ENCODE peak calls at places on chromosomes 11 and 22, in six cellular contexts. One of them, this sample, is unnamed.

GRCh38 chr11:132211479-132211878 is 841.1 kb downstream of the NTM start:
- DNase-seq in osteoblast: no peak
- DNase-seq in SK-N-SH: no peak
- DNase-seq in kidney: no peak
- DNase-seq in progenitor cell of endocrine pancreas: no peak
- DNase-seq in body of pancreas: no peak
- DNase-seq in this sample: no peak

GRCh38 chr22:19064354-19065054 is 57.7 kb downstream of the DGCR2 start:
- DNase-seq in body of pancreas: no peak
- DNase-seq in progenitor cell of endocrine pancreas: no peak
- DNase-seq in osteoblast: peak; percentile 45
- DNase-seq in kidney: no peak
- DNase-seq in SK-N-SH: no peak
- DNase-seq in this sample: no peak

GRCh38 chr11:125110996-125111340 is 458 bp downstream of the TMEM218 start:
- DNase-seq in progenitor cell of endocrine pancreas: no peak
- DNase-seq in SK-N-SH: peak; percentile 46
- DNase-seq in kidney: no peak
- DNase-seq in osteoblast: no peak
- DNase-seq in body of pancreas: peak; percentile 8
- DNase-seq in this sample: no peak

GRCh38 chr22:44658371-44658953 is 43.5 kb upstream of the PRR5 start:
- DNase-seq in kidney: peak; percentile 74
- DNase-seq in osteoblast: peak; percentile 84
- DNase-seq in progenitor cell of endocrine pancreas: no peak
- DNase-seq in body of pancreas: no peak
- DNase-seq in SK-N-SH: peak; percentile 28
- DNase-seq in this sample: no peak

GRCh38 chr11:45332486-45332934 is 46.4 kb upstream of the SYT13 start:
- DNase-seq in osteoblast: peak; percentile 81
- DNase-seq in SK-N-SH: peak; percentile 81
- DNase-seq in body of pancreas: peak; percentile 51
- DNase-seq in progenitor cell of endocrine pancreas: no peak
- DNase-seq in kidney: no peak
- DNase-seq in this sample: peak; percentile 46

GRCh38 chr11:110891411-110891810 is 179.2 kb upstream of the ARHGAP20 start:
- DNase-seq in body of pancreas: no peak
- DNase-seq in SK-N-SH: no peak
- DNase-seq in progenitor cell of endocrine pancreas: no peak
- DNase-seq in kidney: no peak
- DNase-seq in osteoblast: peak; percentile 58
- DNase-seq in this sample: no peak

GRCh38 chr11:104570088-104570701 is 328.1 kb downstream of the CASP12 start:
- DNase-seq in kidney: no peak
- DNase-seq in SK-N-SH: no peak
- DNase-seq in body of pancreas: no peak
- DNase-seq in progenitor cell of endocrine pancreas: no peak
- DNase-seq in osteoblast: no peak
- DNase-seq in this sample: no peak

GRCh38 chr11:35372565-35373283 is 46.6 kb downstream of the SLC1A2 start:
- DNase-seq in body of pancreas: no peak
- DNase-seq in osteoblast: no peak
- DNase-seq in SK-N-SH: no peak
- DNase-seq in kidney: no peak
- DNase-seq in progenitor cell of endocrine pancreas: no peak
- DNase-seq in this sample: no peak

GRCh38 chr22:23713696-23714595 is 23.1 kb downstream of the RGL4 start:
- DNase-seq in SK-N-SH: no peak
- DNase-seq in kidney: peak; percentile 40
- DNase-seq in body of pancreas: no peak
- DNase-seq in osteoblast: no peak
- DNase-seq in progenitor cell of endocrine pancreas: no peak
- DNase-seq in this sample: no peak

GRCh38 chr11:45919806-45920530 is 2.3 kb upstream of the PEX16 start:
- DNase-seq in progenitor cell of endocrine pancreas: no peak
- DNase-seq in body of pancreas: no peak
- DNase-seq in kidney: peak; percentile 30
- DNase-seq in osteoblast: peak; percentile 69
- DNase-seq in SK-N-SH: peak; percentile 1
- DNase-seq in this sample: no peak

GRCh38 chr22:38347181-38347943 is 30.1 kb upstream of the CSNK1E start:
- DNase-seq in progenitor cell of endocrine pancreas: no peak
- DNase-seq in kidney: peak; percentile 54
- DNase-seq in SK-N-SH: no peak
- DNase-seq in osteoblast: peak; percentile 39
- DNase-seq in body of pancreas: no peak
- DNase-seq in this sample: no peak

GRCh38 chr22:31850135-31850534 is 94.2 kb upstream of the YWHAH start:
- DNase-seq in body of pancreas: no peak
- DNase-seq in progenitor cell of endocrine pancreas: no peak
- DNase-seq in osteoblast: no peak
- DNase-seq in kidney: no peak
- DNase-seq in SK-N-SH: no peak
- DNase-seq in this sample: no peak

GRCh38 chr22:41517172-41518047 is 26.9 kb downstream of the POLR3H start:
- DNase-seq in osteoblast: peak; percentile 95
- DNase-seq in progenitor cell of endocrine pancreas: peak; percentile 70
- DNase-seq in body of pancreas: peak; percentile 84
- DNase-seq in SK-N-SH: peak; percentile 75
- DNase-seq in kidney: peak; percentile 78
- DNase-seq in this sample: peak; percentile 87

GRCh38 chr11:75831915-75832502 is 17.0 kb downstream of the UVRAG start:
- DNase-seq in osteoblast: no peak
- DNase-seq in body of pancreas: no peak
- DNase-seq in kidney: no peak
- DNase-seq in progenitor cell of endocrine pancreas: no peak
- DNase-seq in SK-N-SH: no peak
- DNase-seq in this sample: no peak

GRCh38 chr11:126138636-126139540 is 72.6 kb downstream of the RPUSD4 start:
- DNase-seq in kidney: no peak
- DNase-seq in body of pancreas: no peak
- DNase-seq in osteoblast: no peak
- DNase-seq in progenitor cell of endocrine pancreas: no peak
- DNase-seq in SK-N-SH: no peak
- DNase-seq in this sample: no peak

GRCh38 chr11:6566704-6567370 is 36.6 kb downstream of the RRP8 start:
- DNase-seq in body of pancreas: no peak
- DNase-seq in kidney: no peak
- DNase-seq in osteoblast: peak; percentile 52
- DNase-seq in progenitor cell of endocrine pancreas: no peak
- DNase-seq in SK-N-SH: no peak
- DNase-seq in this sample: no peak

GRCh38 chr11:6567371-6567745 is 36.1 kb downstream of the RRP8 start:
- DNase-seq in kidney: no peak
- DNase-seq in progenitor cell of endocrine pancreas: no peak
- DNase-seq in osteoblast: no peak
- DNase-seq in SK-N-SH: no peak
- DNase-seq in body of pancreas: no peak
- DNase-seq in this sample: no peak

GRCh38 chr11:6565988-6566703 is 37.3 kb downstream of the RRP8 start:
- DNase-seq in osteoblast: peak; percentile 73
- DNase-seq in SK-N-SH: no peak
- DNase-seq in kidney: no peak
- DNase-seq in body of pancreas: no peak
- DNase-seq in progenitor cell of endocrine pancreas: no peak
- DNase-seq in this sample: no peak

GRCh38 chr11:6569706-6570105 is 33.7 kb downstream of the RRP8 start:
- DNase-seq in body of pancreas: no peak
- DNase-seq in SK-N-SH: no peak
- DNase-seq in progenitor cell of endocrine pancreas: no peak
- DNase-seq in osteoblast: no peak
- DNase-seq in kidney: no peak
- DNase-seq in this sample: no peak

GRCh38 chr11:6568191-6568918 is 35.1 kb downstream of the RRP8 start:
- DNase-seq in progenitor cell of endocrine pancreas: no peak
- DNase-seq in kidney: peak; percentile 53
- DNase-seq in body of pancreas: peak; percentile 92
- DNase-seq in osteoblast: peak; percentile 93
- DNase-seq in SK-N-SH: no peak
- DNase-seq in this sample: peak; percentile 1
- TF ChIP-seq CTCF in progenitor cell of endocrine pancreas: no peak
- TF ChIP-seq CTCF in kidney: no peak
- TF ChIP-seq CTCF in body of pancreas: no peak
- TF ChIP-seq CTCF in osteoblast: no peak
- TF ChIP-seq CTCF in SK-N-SH: peak; percentile 25
- TF ChIP-seq CTCF in this sample: no peak

GRCh38 chr11:6022954-6023353 is 7.6 kb downstream of the OR56A1 start:
- DNase-seq in kidney: no peak
- DNase-seq in progenitor cell of endocrine pancreas: no peak
- DNase-seq in body of pancreas: peak; percentile 9
- DNase-seq in SK-N-SH: no peak
- DNase-seq in osteoblast: no peak
- DNase-seq in this sample: no peak
- TF ChIP-seq CTCF in kidney: peak; percentile 63
- TF ChIP-seq CTCF in progenitor cell of endocrine pancreas: peak; percentile 70
- TF ChIP-seq CTCF in body of pancreas: peak; percentile 57
- TF ChIP-seq CTCF in SK-N-SH: peak; percentile 56
- TF ChIP-seq CTCF in osteoblast: peak; percentile 51
- TF ChIP-seq CTCF in this sample: peak; percentile 70

GRCh38 chr11:100932474-100933100 is 197.0 kb downstream of the PGR start:
- DNase-seq in progenitor cell of endocrine pancreas: no peak
- DNase-seq in body of pancreas: no peak
- DNase-seq in osteoblast: no peak
- DNase-seq in SK-N-SH: peak; percentile 1
- DNase-seq in kidney: no peak
- DNase-seq in this sample: no peak
- TF ChIP-seq CTCF in progenitor cell of endocrine pancreas: peak; percentile 50
- TF ChIP-seq CTCF in body of pancreas: peak; percentile 42
- TF ChIP-seq CTCF in osteoblast: peak; percentile 57
- TF ChIP-seq CTCF in SK-N-SH: peak; percentile 65
- TF ChIP-seq CTCF in kidney: peak; percentile 21
- TF ChIP-seq CTCF in this sample: peak; percentile 66

GRCh38 chr11:889686-890475 is 20.7 kb downstream of the CHID1 start:
- DNase-seq in body of pancreas: no peak
- DNase-seq in kidney: no peak
- DNase-seq in SK-N-SH: no peak
- DNase-seq in osteoblast: no peak
- DNase-seq in progenitor cell of endocrine pancreas: no peak
- DNase-seq in this sample: no peak
- TF ChIP-seq CTCF in body of pancreas: no peak
- TF ChIP-seq CTCF in kidney: no peak
- TF ChIP-seq CTCF in SK-N-SH: no peak
- TF ChIP-seq CTCF in osteoblast: no peak
- TF ChIP-seq CTCF in progenitor cell of endocrine pancreas: no peak
- TF ChIP-seq CTCF in this sample: no peak

GRCh38 chr22:43490311-43490710 is 78.5 kb downstream of the MPPED1 start:
- DNase-seq in kidney: peak; percentile 13
- DNase-seq in osteoblast: peak; percentile 66
- DNase-seq in progenitor cell of endocrine pancreas: no peak
- DNase-seq in SK-N-SH: no peak
- DNase-seq in body of pancreas: no peak
- DNase-seq in this sample: no peak

GRCh38 chr22:43485717-43486116 is 73.9 kb downstream of the MPPED1 start:
- DNase-seq in osteoblast: no peak
- DNase-seq in SK-N-SH: no peak
- DNase-seq in kidney: peak; percentile 35
- DNase-seq in progenitor cell of endocrine pancreas: no peak
- DNase-seq in body of pancreas: no peak
- DNase-seq in this sample: no peak

GRCh38 chr22:43488937-43489336 is 77.1 kb downstream of the MPPED1 start:
- DNase-seq in kidney: peak; percentile 52
- DNase-seq in progenitor cell of endocrine pancreas: no peak
- DNase-seq in body of pancreas: no peak
- DNase-seq in osteoblast: no peak
- DNase-seq in SK-N-SH: no peak
- DNase-seq in this sample: no peak

GRCh38 chr22:43488031-43488892 is 76.4 kb downstream of the MPPED1 start:
- DNase-seq in body of pancreas: no peak
- DNase-seq in SK-N-SH: no peak
- DNase-seq in osteoblast: peak; percentile 49
- DNase-seq in progenitor cell of endocrine pancreas: no peak
- DNase-seq in kidney: peak; percentile 16
- DNase-seq in this sample: no peak

GRCh38 chr22:43487311-43488030 is 75.7 kb downstream of the MPPED1 start:
- DNase-seq in SK-N-SH: no peak
- DNase-seq in body of pancreas: no peak
- DNase-seq in progenitor cell of endocrine pancreas: no peak
- DNase-seq in kidney: peak; percentile 53
- DNase-seq in osteoblast: peak; percentile 73
- DNase-seq in this sample: no peak
- TF ChIP-seq CTCF in SK-N-SH: no peak
- TF ChIP-seq CTCF in body of pancreas: no peak
- TF ChIP-seq CTCF in progenitor cell of endocrine pancreas: no peak
- TF ChIP-seq CTCF in kidney: no peak
- TF ChIP-seq CTCF in osteoblast: no peak
- TF ChIP-seq CTCF in this sample: no peak

GRCh38 chr11:12088047-12088481 is 22.3 kb upstream of the MICAL2 start:
- DNase-seq in progenitor cell of endocrine pancreas: no peak
- DNase-seq in osteoblast: peak; percentile 49
- DNase-seq in SK-N-SH: no peak
- DNase-seq in kidney: no peak
- DNase-seq in body of pancreas: peak; percentile 36
- DNase-seq in this sample: no peak
- TF ChIP-seq CTCF in progenitor cell of endocrine pancreas: peak; percentile 15
- TF ChIP-seq CTCF in osteoblast: peak; percentile 51
- TF ChIP-seq CTCF in SK-N-SH: peak; percentile 55
- TF ChIP-seq CTCF in kidney: no peak
- TF ChIP-seq CTCF in body of pancreas: no peak
- TF ChIP-seq CTCF in this sample: no peak

GRCh38 chr11:96037267-96037990 is 113.5 kb upstream of the MTMR2 start:
- DNase-seq in progenitor cell of endocrine pancreas: no peak
- DNase-seq in body of pancreas: no peak
- DNase-seq in SK-N-SH: no peak
- DNase-seq in kidney: no peak
- DNase-seq in osteoblast: peak; percentile 73
- DNase-seq in this sample: no peak
- TF ChIP-seq CTCF in progenitor cell of endocrine pancreas: no peak
- TF ChIP-seq CTCF in body of pancreas: no peak
- TF ChIP-seq CTCF in SK-N-SH: no peak
- TF ChIP-seq CTCF in kidney: no peak
- TF ChIP-seq CTCF in osteoblast: no peak
- TF ChIP-seq CTCF in this sample: no peak

GRCh38 chr11:8786933-8787332 is 104.3 kb downstream of the RPL27A start:
- DNase-seq in kidney: no peak
- DNase-seq in osteoblast: no peak
- DNase-seq in progenitor cell of endocrine pancreas: no peak
- DNase-seq in SK-N-SH: no peak
- DNase-seq in body of pancreas: no peak
- DNase-seq in this sample: no peak
- TF ChIP-seq CTCF in kidney: no peak
- TF ChIP-seq CTCF in osteoblast: peak; percentile 23
- TF ChIP-seq CTCF in progenitor cell of endocrine pancreas: no peak
- TF ChIP-seq CTCF in SK-N-SH: peak; percentile 38
- TF ChIP-seq CTCF in body of pancreas: no peak
- TF ChIP-seq CTCF in this sample: peak; percentile 49

This sample was measured in neural crest cell.